ENCODE peak calls at places on chromosomes 7 and 10, in four cellular contexts. X is K562, K is HepG2, N is Panc1. R is an unnamed sample.

GRCh38 chr7:67267914-67268313 is 271.3 kb downstream of the TYW1 start:
- DNase-seq in X (no peak), K (no peak), N (no peak), R (no peak)

GRCh38 chr7:157086508-157087187 is 52.1 kb upstream of the UBE3C start:
- DNase-seq in X (no peak), K (no peak), N (no peak), R (no peak)

GRCh38 chr7:138092486-138093028 is 16.3 kb downstream of the AKR1D1 start:
- DNase-seq in X (no peak), K (no peak), N (no peak), R (no peak)

GRCh38 chr10:93384006-93384405 is 98.1 kb downstream of the MYOF start:
- DNase-seq in X (no peak), K (no peak), N (no peak), R (peak; percentile 93)

GRCh38 chr10:75107756-75108683 is 3.4 kb upstream of the SAMD8 start:
- DNase-seq in X (peak; percentile 73), K (no peak), N (no peak), R (peak; percentile 6)

GRCh38 chr10:73591578-73591902 is 398 bp upstream of the USP54 start:
- DNase-seq in X (no peak), K (peak; percentile 45), N (no peak), R (no peak)

GRCh38 chr10:6162589-6163356 is 40.0 kb upstream of the PFKFB3 start:
- DNase-seq in X (peak; percentile 61), K (no peak), N (no peak), R (no peak)

GRCh38 chr10:76492026-76492425 is 1060.6 kb downstream of the LRMDA start:
- DNase-seq in X (no peak), K (no peak), N (no peak), R (no peak)

GRCh38 chr10:6721964-6722615 is 142.0 kb upstream of the PRKCQ start:
- DNase-seq in X (no peak), K (no peak), N (peak; percentile 2), R (peak; percentile 62)

GRCh38 chr7:77548222-77548621 is 11.1 kb downstream of the PTPN12 start:
- DNase-seq in X (no peak), K (no peak), N (no peak), R (no peak)

GRCh38 chr10:132229834-132230556 is 43.2 kb downstream of the DPYSL4 start:
- DNase-seq in X (no peak), K (no peak), N (no peak), R (no peak)

GRCh38 chr10:7435674-7436073 is 24.8 kb upstream of the SFMBT2 start:
- DNase-seq in X (no peak), K (no peak), N (no peak), R (no peak)

GRCh38 chr7:36155811-36156361 is 2.8 kb downstream of the EEPD1 start:
- DNase-seq in X (no peak), K (no peak), N (no peak), R (no peak)

GRCh38 chr10:47045331-47045861 is 134.2 kb downstream of the PTPN20 start:
- DNase-seq in X (no peak), K (no peak), N (no peak), R (no peak)

GRCh38 chr7:152600266-152600665 is 75.7 kb downstream of the XRCC2 start:
- DNase-seq in X (no peak), K (no peak), N (no peak), R (no peak)

GRCh38 chr10:127082651-127083050 is 113.7 kb downstream of the INSYN2A start:
- DNase-seq in X (no peak), K (no peak), N (no peak), R (no peak)

GRCh38 chr10:129332476-129332875 is 134.6 kb upstream of the MGMT start:
- DNase-seq in X (peak; percentile 41), K (no peak), N (no peak), R (peak; percentile 6)

GRCh38 chr10:18681366-18681765 is 22.1 kb downstream of the ARL5B start:
- DNase-seq in X (no peak), K (no peak), N (no peak), R (no peak)

GRCh38 chr10:110358278-110358677 is 53.6 kb upstream of the SMNDC1 start:
- DNase-seq in X (no peak), K (no peak), N (no peak), R (no peak)

GRCh38 chr10:34746094-34746493 is 69.0 kb downstream of the PARD3 start:
- DNase-seq in X (no peak), K (peak; percentile 71), N (no peak), R (peak; percentile 72)

GRCh38 chr7:92765725-92766124 is 70.6 kb downstream of the CDK6 start:
- DNase-seq in X (no peak), K (no peak), N (no peak), R (peak; percentile 66)

GRCh38 chr7:137682596-137682995 is 164.2 kb downstream of the DGKI start:
- DNase-seq in X (no peak), K (no peak), N (no peak), R (no peak)

GRCh38 chr10:132806126-132807061 is 20.4 kb upstream of the NKX6-2 start:
- DNase-seq in X (no peak), K (no peak), N (no peak), R (no peak)

GRCh38 chr7:22251906-22252495 is 105.0 kb downstream of the RAPGEF5 start:
- DNase-seq in X (no peak), K (no peak), N (no peak), R (no peak)

GRCh38 chr7:25720427-25720826 is 431.6 kb upstream of the NFE2L3 start:
- DNase-seq in X (peak; percentile 20), K (no peak), N (no peak), R (no peak)

GRCh38 chr7:101952355-101953247 is 135.2 kb downstream of the CUX1 start:
- DNase-seq in X (peak; percentile 34), K (no peak), N (peak; percentile 8), R (peak; percentile 86)

GRCh38 chr10:110069502-110069982 is 61.8 kb downstream of the ADD3 start:
- DNase-seq in X (no peak), K (no peak), N (no peak), R (no peak)

GRCh38 chr10:120732067-120732466 is 119.1 kb upstream of the WDR11 start:
- DNase-seq in X (no peak), K (no peak), N (no peak), R (peak; percentile 32)

GRCh38 chr10:71748671-71749191 is 24.6 kb downstream of the VSIR start:
- DNase-seq in X (peak; percentile 55), K (no peak), N (no peak), R (no peak)

GRCh38 chr10:7583626-7584025 is 83.1 kb downstream of the ITIH5 start:
- DNase-seq in X (no peak), K (no peak), N (no peak), R (no peak)

GRCh38 chr10:93147281-93147680 is 73.6 kb downstream of the CYP26A1 start:
- DNase-seq in X (no peak), K (no peak), N (no peak), R (no peak)

GRCh38 chr7:25215694-25216335 is 12.5 kb downstream of the NPVF start:
- DNase-seq in X (peak; percentile 5), K (no peak), N (no peak), R (no peak)

GRCh38 chr7:99742737-99743394 is 7.9 kb upstream of the CYP3A7 start:
- DNase-seq in X (no peak), K (peak; percentile 83), N (no peak), R (no peak)

GRCh38 chr7:149742075-149742701 is 31.2 kb downstream of the ZNF467 start:
- DNase-seq in X (peak; percentile 89), K (peak; percentile 41), N (peak; percentile 64), R (peak; percentile 47)

GRCh38 chr10:129307141-129307540 is 159.9 kb upstream of the MGMT start:
- DNase-seq in X (no peak), K (peak; percentile 6), N (no peak), R (no peak)

GRCh38 chr10:60964257-60965235 is 20.6 kb upstream of the RHOBTB1 start:
- DNase-seq in X (peak; percentile 88), K (peak; percentile 63), N (peak; percentile 78), R (peak; percentile 73)
- TF ChIP-seq TCF7L2 in X (no peak), K (no peak), N (no peak), R (no peak)

DNA sequence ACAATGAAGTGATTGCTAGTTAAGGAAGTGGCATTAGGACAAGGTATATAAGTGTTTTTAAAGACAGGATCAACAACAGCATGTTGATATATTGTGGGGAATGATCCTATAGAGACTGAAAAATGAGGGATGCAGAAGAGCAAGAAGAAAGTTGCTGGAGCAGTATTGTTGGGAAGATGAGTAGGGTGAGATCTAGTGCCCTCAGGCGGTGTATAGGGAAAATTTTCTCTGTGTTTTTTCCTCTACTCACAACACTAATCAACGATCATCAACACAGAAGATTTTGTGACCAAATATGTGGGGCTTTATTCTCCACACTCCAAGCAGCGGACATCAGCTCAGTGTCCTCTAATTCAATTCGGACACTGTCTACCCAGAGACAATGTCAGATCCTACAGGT is 9.6 kb upstream of the PTTG1IP2 start:
- DNase-seq in X (peak; percentile 8), K (peak; percentile 3), N (no peak), R (no peak)
- TF ChIP-seq TCF7L2 in X (no peak), K (no peak), N (no peak), R (no peak)

GRCh38 chr10:43409385-43410109 is 561 bp upstream of the HNRNPF start:
- DNase-seq in X (no peak), K (no peak), N (no peak), R (no peak)

GRCh38 chr10:43408710-43409384 is at the start of gene HNRNPF:
- DNase-seq in X (peak; percentile 98), K (peak; percentile 87), N (peak; percentile 73), R (peak; percentile 91)

GRCh38 chr10:43408331-43408709 is 666 bp downstream of the HNRNPF start:
- DNase-seq in X (no peak), K (no peak), N (no peak), R (no peak)

GRCh38 chr10:43407148-43407575 is 1.8 kb downstream of the HNRNPF start:
- DNase-seq in X (peak; percentile 78), K (no peak), N (no peak), R (no peak)

GRCh38 chr10:43407576-43408330 is 1.2 kb downstream of the HNRNPF start:
- DNase-seq in X (peak; percentile 97), K (peak; percentile 89), N (peak; percentile 57), R (peak; percentile 76)
- TF ChIP-seq TCF7L2 in X (no peak), K (no peak), N (peak; percentile 76), R (peak; percentile 37)

DNA sequence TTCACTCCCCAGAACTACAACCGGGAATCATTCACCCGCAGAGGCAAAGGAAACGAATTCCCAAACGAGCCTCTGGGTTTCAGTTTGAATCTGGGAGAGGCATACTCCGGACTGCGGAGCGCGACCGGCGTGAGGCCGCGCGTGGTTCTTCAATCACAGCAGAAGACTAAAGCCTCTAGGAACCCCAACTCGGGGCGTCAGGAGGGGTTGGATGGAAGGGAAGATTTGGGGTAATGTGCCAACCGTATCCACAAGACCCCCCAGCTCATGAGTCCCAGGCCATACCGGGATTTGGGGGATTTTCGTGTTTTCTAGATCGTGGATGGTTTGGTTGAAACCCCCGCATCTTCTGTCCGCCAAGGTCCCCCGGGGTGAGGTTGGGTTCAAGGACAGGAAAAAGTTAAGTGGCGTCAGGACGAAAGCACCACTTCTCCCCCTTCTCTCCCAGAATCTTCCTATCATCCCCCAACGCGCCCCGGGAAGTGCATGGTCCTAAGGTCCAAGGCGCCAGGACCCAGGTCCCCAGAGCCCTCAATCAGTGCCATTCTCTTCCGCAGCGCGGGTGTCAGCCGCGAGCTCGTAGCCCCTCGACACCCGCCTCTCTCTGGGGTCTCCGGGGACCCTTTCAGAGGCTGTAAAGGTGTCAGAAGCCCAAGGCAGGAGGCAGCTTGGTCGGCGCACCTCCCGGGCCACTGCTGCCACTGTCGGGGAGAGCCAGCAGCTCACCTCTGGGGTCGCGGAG is 1.7 kb downstream of the MKX start:
- DNase-seq in X (no peak), K (no peak), N (no peak), R (no peak)
- TF ChIP-seq TCF7L2 in X (no peak), K (no peak), N (no peak), R (no peak)

GRCh38 chr7:82443801-82444219 is 233 bp upstream of the CACNA2D1 start:
- DNase-seq in X (no peak), K (no peak), N (no peak), R (no peak)
- TF ChIP-seq TCF7L2 in X (no peak), K (no peak), N (no peak), R (no peak)

R was measured in HCT116.